ENCODE peak calls at places on chromosomes 13 and 19, in six cellular contexts. One of them, this sample, is unnamed. For H3K4me1, the result is how much of the 10 kb centered on the place peaks cover.

GRCh38 chr19:5536337-5536894 is 31.3 kb downstream of the TINCR start:
- DNase-seq in fibroblast of lung: peak
- DNase-seq in aorta: peak
- DNase-seq in heart right ventricle: peak
- DNase-seq in IMR-90: peak
- DNase-seq in Peyer's patch: no peak
- DNase-seq in this sample: peak

GRCh38 chr13:114074671-114075315 is 57.6 kb downstream of the RASA3 start:
- DNase-seq in aorta: peak
- DNase-seq in IMR-90: no peak
- DNase-seq in heart right ventricle: no peak
- DNase-seq in Peyer's patch: peak
- DNase-seq in fibroblast of lung: no peak
- DNase-seq in this sample: peak

GRCh38 chr13:100668408-100668807 is 6.2 kb downstream of the TMTC4 start:
- DNase-seq in Peyer's patch: no peak
- DNase-seq in aorta: no peak
- DNase-seq in heart right ventricle: no peak
- DNase-seq in fibroblast of lung: peak
- DNase-seq in IMR-90: peak
- DNase-seq in this sample: no peak

GRCh38 chr19:3618144-3618810 is 8.3 kb downstream of the CACTIN start:
- DNase-seq in fibroblast of lung: peak
- DNase-seq in heart right ventricle: peak
- DNase-seq in aorta: peak
- DNase-seq in IMR-90: peak
- DNase-seq in Peyer's patch: peak
- DNase-seq in this sample: peak

GRCh38 chr13:97549201-97549600 is 115.2 kb downstream of the RAP2A start:
- DNase-seq in fibroblast of lung: no peak
- DNase-seq in aorta: no peak
- DNase-seq in Peyer's patch: no peak
- DNase-seq in heart right ventricle: no peak
- DNase-seq in IMR-90: no peak
- DNase-seq in this sample: no peak

GRCh38 chr13:95317037-95317989 is 16.1 kb upstream of the ABCC4 start:
- DNase-seq in aorta: no peak
- DNase-seq in fibroblast of lung: peak
- DNase-seq in heart right ventricle: no peak
- DNase-seq in Peyer's patch: no peak
- DNase-seq in IMR-90: no peak
- DNase-seq in this sample: no peak

GRCh38 chr13:40230833-40231266 is 435.6 kb downstream of the FOXO1 start:
- DNase-seq in aorta: no peak
- DNase-seq in IMR-90: no peak
- DNase-seq in heart right ventricle: no peak
- DNase-seq in fibroblast of lung: peak
- DNase-seq in Peyer's patch: no peak
- DNase-seq in this sample: no peak

GRCh38 chr13:95485045-95485517 is 67.4 kb upstream of the CLDN10 start:
- DNase-seq in Peyer's patch: no peak
- DNase-seq in aorta: no peak
- DNase-seq in IMR-90: peak
- DNase-seq in heart right ventricle: no peak
- DNase-seq in fibroblast of lung: peak
- DNase-seq in this sample: no peak

GRCh38 chr13:25882732-25883357 is 169.0 kb downstream of the SHISA2 start:
- DNase-seq in Peyer's patch: no peak
- DNase-seq in heart right ventricle: no peak
- DNase-seq in aorta: no peak
- DNase-seq in IMR-90: no peak
- DNase-seq in fibroblast of lung: no peak
- DNase-seq in this sample: no peak

GRCh38 chr19:32812571-32812970 is 57.0 kb downstream of the SLC7A9 start:
- DNase-seq in IMR-90: no peak
- DNase-seq in heart right ventricle: no peak
- DNase-seq in aorta: no peak
- DNase-seq in Peyer's patch: no peak
- DNase-seq in fibroblast of lung: no peak
- DNase-seq in this sample: no peak

GRCh38 chr19:40719414-40719894 is 2.5 kb downstream of the ITPKC start:
- DNase-seq in heart right ventricle: no peak
- DNase-seq in IMR-90: no peak
- DNase-seq in aorta: no peak
- DNase-seq in fibroblast of lung: no peak
- DNase-seq in Peyer's patch: peak
- DNase-seq in this sample: no peak

GRCh38 chr13:88063741-88064140 is 392.6 kb downstream of the SLITRK5 start:
- DNase-seq in aorta: no peak
- DNase-seq in IMR-90: no peak
- DNase-seq in heart right ventricle: no peak
- DNase-seq in fibroblast of lung: peak
- DNase-seq in Peyer's patch: no peak
- DNase-seq in this sample: no peak

GRCh38 chr13:97574926-97575325 is 141.0 kb downstream of the RAP2A start:
- DNase-seq in Peyer's patch: peak
- DNase-seq in aorta: peak
- DNase-seq in IMR-90: peak
- DNase-seq in fibroblast of lung: peak
- DNase-seq in heart right ventricle: peak
- DNase-seq in this sample: peak

GRCh38 chr13:114043421-114044053 is 69.7 kb upstream of the C13orf46 start:
- DNase-seq in fibroblast of lung: peak
- DNase-seq in aorta: peak
- DNase-seq in heart right ventricle: no peak
- DNase-seq in Peyer's patch: no peak
- DNase-seq in IMR-90: peak
- DNase-seq in this sample: peak

GRCh38 chr13:65921933-65922332 is 1308.2 kb downstream of the PCDH9 start:
- DNase-seq in Peyer's patch: no peak
- DNase-seq in aorta: no peak
- DNase-seq in fibroblast of lung: no peak
- DNase-seq in heart right ventricle: no peak
- DNase-seq in IMR-90: no peak
- DNase-seq in this sample: no peak

GRCh38 chr13:90454002-90454636 is 893.4 kb upstream of the MIR17HG start:
- DNase-seq in Peyer's patch: no peak
- DNase-seq in aorta: no peak
- DNase-seq in fibroblast of lung: no peak
- DNase-seq in heart right ventricle: no peak
- DNase-seq in IMR-90: no peak
- DNase-seq in this sample: no peak

GRCh38 chr13:99392806-99393135 is 85.6 kb upstream of the GPR183 start:
- DNase-seq in fibroblast of lung: no peak
- DNase-seq in IMR-90: no peak
- DNase-seq in Peyer's patch: no peak
- DNase-seq in aorta: no peak
- DNase-seq in heart right ventricle: no peak
- DNase-seq in this sample: no peak

GRCh38 chr13:49627831-49628652 is at the start of gene ARL11:
- DNase-seq in fibroblast of lung: no peak
- DNase-seq in IMR-90: no peak
- DNase-seq in aorta: peak
- DNase-seq in Peyer's patch: peak
- DNase-seq in heart right ventricle: peak
- DNase-seq in this sample: peak

GRCh38 chr13:67147257-67148218 is 82.6 kb downstream of the PCDH9 start:
- DNase-seq in aorta: no peak
- DNase-seq in Peyer's patch: no peak
- DNase-seq in IMR-90: peak
- DNase-seq in heart right ventricle: no peak
- DNase-seq in fibroblast of lung: peak
- DNase-seq in this sample: no peak

GRCh38 chr19:11964858-11965645 is at the start of gene ZNF763:
- DNase-seq in IMR-90: peak
- DNase-seq in aorta: peak
- DNase-seq in heart right ventricle: peak
- DNase-seq in fibroblast of lung: peak
- DNase-seq in Peyer's patch: peak
- DNase-seq in this sample: peak

GRCh38 chr13:113291997-113292862 is 4.8 kb upstream of the LAMP1 start:
- DNase-seq in IMR-90: peak
- DNase-seq in Peyer's patch: no peak
- DNase-seq in fibroblast of lung: peak
- DNase-seq in heart right ventricle: peak
- DNase-seq in aorta: peak
- DNase-seq in this sample: no peak

GRCh38 chr13:32031025-32031814 is at the start of gene FRY:
- DNase-seq in Peyer's patch: peak
- DNase-seq in aorta: peak
- DNase-seq in IMR-90: peak
- DNase-seq in fibroblast of lung: peak
- DNase-seq in heart right ventricle: peak
- DNase-seq in this sample: peak

GRCh38 chr13:33578786-33579185 is 239.2 kb upstream of the RFC3 start:
- DNase-seq in IMR-90: no peak
- DNase-seq in heart right ventricle: no peak
- DNase-seq in aorta: no peak
- DNase-seq in Peyer's patch: no peak
- DNase-seq in fibroblast of lung: peak
- DNase-seq in this sample: no peak

GRCh38 chr19:47699360-47699917 is 13.8 kb upstream of the EHD2 start:
- DNase-seq in Peyer's patch: peak
- DNase-seq in aorta: no peak
- DNase-seq in IMR-90: peak
- DNase-seq in fibroblast of lung: no peak
- DNase-seq in heart right ventricle: no peak
- DNase-seq in this sample: peak

GRCh38 chr19:2751438-2751830 is 11.6 kb upstream of the SLC39A3 start:
- DNase-seq in Peyer's patch: no peak
- DNase-seq in aorta: no peak
- DNase-seq in IMR-90: no peak
- DNase-seq in heart right ventricle: no peak
- DNase-seq in fibroblast of lung: no peak
- DNase-seq in this sample: no peak

GRCh38 chr13:106471957-106472543 is 63.4 kb downstream of the EFNB2 start:
- DNase-seq in heart right ventricle: no peak
- DNase-seq in fibroblast of lung: peak
- DNase-seq in Peyer's patch: peak
- DNase-seq in aorta: peak
- DNase-seq in IMR-90: peak
- DNase-seq in this sample: peak

GRCh38 chr13:29196409-29197074 is 376.4 kb downstream of the MTUS2 start:
- DNase-seq in Peyer's patch: no peak
- DNase-seq in aorta: no peak
- DNase-seq in heart right ventricle: no peak
- DNase-seq in fibroblast of lung: no peak
- DNase-seq in IMR-90: no peak
- DNase-seq in this sample: no peak

GRCh38 chr19:17049711-17050280 is 23.2 kb upstream of the CPAMD8 start:
- DNase-seq in aorta: no peak
- DNase-seq in heart right ventricle: no peak
- DNase-seq in IMR-90: peak
- DNase-seq in Peyer's patch: no peak
- DNase-seq in fibroblast of lung: peak
- DNase-seq in this sample: no peak

DNA sequence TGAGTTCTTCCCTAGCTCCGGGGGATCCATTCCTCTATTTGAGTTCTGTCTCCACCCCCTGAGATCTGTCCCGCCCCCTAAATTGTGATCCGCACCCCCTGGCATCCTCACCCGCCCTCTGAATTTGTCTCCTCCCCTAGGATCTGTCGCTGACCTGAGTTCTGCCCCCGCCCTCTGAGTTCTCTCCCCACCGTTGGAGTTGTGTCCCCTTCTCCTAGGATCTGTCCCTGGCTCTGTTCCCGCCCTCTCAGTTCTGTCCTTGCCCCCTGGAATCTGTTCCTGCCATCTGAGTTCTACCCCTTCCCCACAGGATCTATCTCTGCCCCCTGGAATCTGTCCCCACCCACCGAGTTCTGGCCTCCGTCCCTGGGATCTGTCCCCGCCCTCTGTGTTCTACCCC is 1.0 kb upstream of the SLC17A7 start:
- DNase-seq in Peyer's patch: no peak
- DNase-seq in fibroblast of lung: no peak
- DNase-seq in heart right ventricle: peak
- DNase-seq in IMR-90: no peak
- DNase-seq in aorta: no peak
- DNase-seq in this sample: no peak
- H3K4me3 ChIP-seq in Peyer's patch: peak
- H3K4me3 ChIP-seq in fibroblast of lung: no peak
- H3K4me3 ChIP-seq in heart right ventricle: peak
- H3K4me3 ChIP-seq in IMR-90: no peak
- H3K4me3 ChIP-seq in aorta: no peak
- H3K4me3 ChIP-seq in this sample: no peak

GRCh38 chr13:44759723-44760360 is 183.7 kb upstream of the TSC22D1 start:
- DNase-seq in fibroblast of lung: peak
- DNase-seq in Peyer's patch: no peak
- DNase-seq in heart right ventricle: no peak
- DNase-seq in aorta: no peak
- DNase-seq in IMR-90: peak
- DNase-seq in this sample: no peak
- H3K4me1 ChIP-seq in fibroblast of lung: under half
- H3K4me1 ChIP-seq in Peyer's patch: under half
- H3K4me1 ChIP-seq in heart right ventricle: under half
- H3K4me1 ChIP-seq in aorta: under half
- H3K4me1 ChIP-seq in IMR-90: under half
- H3K4me1 ChIP-seq in this sample: half or more

DNA sequence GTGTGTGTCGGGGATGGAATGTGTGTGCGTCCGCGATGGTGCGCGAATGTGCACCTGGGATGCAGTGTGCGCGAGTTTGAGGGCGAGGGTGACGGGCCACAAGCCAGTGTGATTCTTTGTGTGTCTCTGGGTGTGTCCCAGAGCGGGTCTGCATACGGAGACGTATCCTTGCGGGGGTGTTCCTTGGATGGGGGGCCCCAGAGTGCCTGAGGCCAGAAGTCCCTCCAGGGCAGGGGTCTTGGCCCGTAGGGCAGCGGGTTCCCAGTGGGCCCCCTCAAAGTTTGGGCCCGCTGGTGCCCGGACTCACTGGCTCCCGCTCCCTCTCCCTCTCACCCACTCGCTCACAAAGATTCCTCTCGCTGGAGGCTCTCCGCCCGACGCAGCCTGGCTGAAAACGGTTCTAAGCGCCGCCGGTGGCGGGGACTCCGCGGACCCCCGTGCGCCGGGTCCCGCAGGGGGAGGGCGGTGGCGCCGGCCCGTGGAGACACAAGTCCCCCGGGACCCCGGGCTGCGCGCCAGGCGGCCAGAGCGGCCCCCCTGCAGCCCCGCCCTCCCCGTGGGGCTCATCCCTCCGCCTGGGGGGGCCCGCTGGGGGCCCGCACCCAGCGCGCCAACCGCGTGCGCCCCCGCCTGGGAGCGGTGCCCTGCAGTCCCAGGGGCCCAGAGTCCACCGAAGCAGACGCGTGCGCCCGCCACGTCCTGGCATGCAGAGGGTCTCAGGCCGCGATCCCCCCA is 886 bp downstream of the CRLF1 start:
- DNase-seq in IMR-90: no peak
- DNase-seq in heart right ventricle: no peak
- DNase-seq in Peyer's patch: no peak
- DNase-seq in aorta: no peak
- DNase-seq in fibroblast of lung: no peak
- DNase-seq in this sample: no peak
- H3K4me3 ChIP-seq in IMR-90: no peak
- H3K4me3 ChIP-seq in heart right ventricle: peak
- H3K4me3 ChIP-seq in Peyer's patch: no peak
- H3K4me3 ChIP-seq in aorta: no peak
- H3K4me3 ChIP-seq in fibroblast of lung: no peak
- H3K4me3 ChIP-seq in this sample: no peak

GRCh38 chr19:799076-799881 is 2.0 kb downstream of the PTBP1 start:
- DNase-seq in Peyer's patch: no peak
- DNase-seq in fibroblast of lung: peak
- DNase-seq in heart right ventricle: no peak
- DNase-seq in IMR-90: peak
- DNase-seq in aorta: no peak
- DNase-seq in this sample: peak
- H3K4me1 ChIP-seq in Peyer's patch: half or more
- H3K4me1 ChIP-seq in fibroblast of lung: under half
- H3K4me1 ChIP-seq in heart right ventricle: half or more
- H3K4me1 ChIP-seq in IMR-90: under half
- H3K4me1 ChIP-seq in aorta: under half
- H3K4me1 ChIP-seq in this sample: under half

GRCh38 chr13:35470671-35471465 is 5.6 kb downstream of the MAB21L1 start:
- DNase-seq in heart right ventricle: peak
- DNase-seq in IMR-90: peak
- DNase-seq in aorta: peak
- DNase-seq in Peyer's patch: peak
- DNase-seq in fibroblast of lung: peak
- DNase-seq in this sample: peak
- H3K4me3 ChIP-seq in heart right ventricle: peak
- H3K4me3 ChIP-seq in IMR-90: no peak
- H3K4me3 ChIP-seq in aorta: peak
- H3K4me3 ChIP-seq in Peyer's patch: peak
- H3K4me3 ChIP-seq in fibroblast of lung: peak
- H3K4me3 ChIP-seq in this sample: no peak

This sample was measured in mucosa of descending colon.